ENCODE peak calls at places on chromosomes 3 and 15, in seven cellular contexts. W, K, G, Y, U, N and F are unnamed samples.

GRCh38 chr15:39066677-39067076 is 502.1 kb upstream of the RASGRP1 start:
- DNase-seq in W (no peak), K (no peak), G (no peak), Y (no peak), U (peak; percentile 10), N (no peak), F (no peak)

GRCh38 chr3:189355481-189356201 is 183.9 kb downstream of the TPRG1 start:
- DNase-seq in W (no peak), K (peak; percentile 23), G (no peak), Y (no peak), U (peak; percentile 16), N (no peak), F (peak; percentile 50)

GRCh38 chr3:42746455-42747450 is 26.3 kb downstream of the CCDC13 start:
- DNase-seq in W (no peak), K (no peak), G (peak; percentile 55), Y (no peak), U (peak; percentile 55), N (no peak), F (no peak)

GRCh38 chr3:90184861-90185260 is 1077.4 kb downstream of the EPHA3 start:
- DNase-seq in W (no peak), K (no peak), G (no peak), Y (no peak), U (peak; percentile 8), N (no peak), F (no peak)

GRCh38 chr15:63634154-63634553 is 37.0 kb downstream of the FBXL22 start:
- DNase-seq in W (no peak), K (no peak), G (no peak), Y (no peak), U (no peak), N (no peak), F (no peak)

GRCh38 chr15:66822106-66822505 is 120.1 kb downstream of the SMAD6 start:
- DNase-seq in W (no peak), K (no peak), G (no peak), Y (no peak), U (no peak), N (no peak), F (no peak)

GRCh38 chr3:21314688-21315087 is 436.3 kb downstream of the ZNF385D start:
- DNase-seq in W (no peak), K (no peak), G (no peak), Y (no peak), U (no peak), N (no peak), F (no peak)

GRCh38 chr3:51959651-51960050 is 4.5 kb downstream of the GPR62 start:
- DNase-seq in W (no peak), K (no peak), G (no peak), Y (no peak), U (no peak), N (no peak), F (no peak)

GRCh38 chr3:140395134-140396075 is 282.5 kb upstream of the TRIM42 start:
- DNase-seq in W (peak; percentile 62), K (no peak), G (no peak), Y (no peak), U (no peak), N (no peak), F (no peak)

GRCh38 chr3:10404377-10404776 is 83.5 kb upstream of the SEC13 start:
- DNase-seq in W (no peak), K (no peak), G (no peak), Y (no peak), U (no peak), N (no peak), F (no peak)

GRCh38 chr3:141401584-141402475 is 33.5 kb downstream of the ZBTB38 start:
- DNase-seq in W (peak; percentile 75), K (peak; percentile 51), G (peak; percentile 53), Y (peak; percentile 56), U (no peak), N (peak; percentile 93), F (peak; percentile 44)

GRCh38 chr15:40565333-40566238 is 744 bp upstream of the CCDC32 start:
- DNase-seq in W (no peak), K (no peak), G (no peak), Y (no peak), U (no peak), N (no peak), F (no peak)

GRCh38 chr3:19149388-19149787 is 1.1 kb downstream of the KCNH8 start:
- DNase-seq in W (no peak), K (no peak), G (no peak), Y (no peak), U (no peak), N (no peak), F (no peak)

GRCh38 chr3:15630646-15631350 is 29.3 kb downstream of the BTD start:
- DNase-seq in W (no peak), K (no peak), G (no peak), Y (no peak), U (peak; percentile 87), N (no peak), F (no peak)

GRCh38 chr15:66570327-66570726 is 4.5 kb upstream of the LCTL start:
- DNase-seq in W (no peak), K (no peak), G (no peak), Y (no peak), U (no peak), N (peak; percentile 53), F (no peak)

GRCh38 chr15:72733941-72734738 is 48.1 kb downstream of the BBS4 start:
- DNase-seq in W (no peak), K (no peak), G (no peak), Y (no peak), U (no peak), N (no peak), F (no peak)

GRCh38 chr3:166284994-166285393 is 447.8 kb upstream of the BCHE start:
- DNase-seq in W (no peak), K (no peak), G (no peak), Y (no peak), U (peak; percentile 61), N (no peak), F (no peak)

DNA sequence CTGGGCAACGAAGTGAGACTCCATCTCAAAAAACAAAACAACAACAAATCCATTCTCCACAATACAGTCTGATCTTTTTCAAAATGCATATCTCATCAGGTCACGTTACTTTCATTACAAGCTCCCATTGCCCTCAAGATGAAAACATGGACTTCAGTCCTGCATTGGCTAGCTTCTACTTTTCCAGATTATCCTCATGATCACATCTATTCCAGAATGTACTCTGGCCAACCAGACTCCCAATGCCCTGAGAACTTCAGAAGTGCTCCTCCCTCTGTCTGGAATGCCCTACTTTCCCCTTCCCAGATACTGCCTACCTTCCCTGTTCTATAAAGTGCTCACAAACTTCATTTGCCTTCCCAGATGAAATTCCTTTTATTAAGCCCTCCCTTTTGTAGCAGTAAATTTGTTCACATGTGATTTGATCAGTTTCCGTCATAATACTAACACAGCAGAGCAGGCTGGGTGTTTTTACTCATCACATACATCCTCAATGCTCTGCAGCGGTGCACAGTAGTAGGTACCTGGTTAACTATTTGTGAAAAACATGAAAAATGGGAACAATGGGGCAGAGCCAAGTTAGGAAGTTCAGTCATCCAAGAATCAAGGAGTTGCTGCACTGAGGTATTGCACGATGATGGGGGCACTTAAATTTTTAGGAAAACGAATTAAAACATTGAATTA is 5.3 kb downstream of the RPL22L1 start:
- DNase-seq in W (no peak), K (no peak), G (no peak), Y (no peak), U (no peak), N (no peak), F (no peak)
- TF ChIP-seq POLR2A in W (no peak), K (peak; percentile 24), G (no peak), Y (no peak), U (peak; percentile 32), N (no peak), F (no peak)

DNA sequence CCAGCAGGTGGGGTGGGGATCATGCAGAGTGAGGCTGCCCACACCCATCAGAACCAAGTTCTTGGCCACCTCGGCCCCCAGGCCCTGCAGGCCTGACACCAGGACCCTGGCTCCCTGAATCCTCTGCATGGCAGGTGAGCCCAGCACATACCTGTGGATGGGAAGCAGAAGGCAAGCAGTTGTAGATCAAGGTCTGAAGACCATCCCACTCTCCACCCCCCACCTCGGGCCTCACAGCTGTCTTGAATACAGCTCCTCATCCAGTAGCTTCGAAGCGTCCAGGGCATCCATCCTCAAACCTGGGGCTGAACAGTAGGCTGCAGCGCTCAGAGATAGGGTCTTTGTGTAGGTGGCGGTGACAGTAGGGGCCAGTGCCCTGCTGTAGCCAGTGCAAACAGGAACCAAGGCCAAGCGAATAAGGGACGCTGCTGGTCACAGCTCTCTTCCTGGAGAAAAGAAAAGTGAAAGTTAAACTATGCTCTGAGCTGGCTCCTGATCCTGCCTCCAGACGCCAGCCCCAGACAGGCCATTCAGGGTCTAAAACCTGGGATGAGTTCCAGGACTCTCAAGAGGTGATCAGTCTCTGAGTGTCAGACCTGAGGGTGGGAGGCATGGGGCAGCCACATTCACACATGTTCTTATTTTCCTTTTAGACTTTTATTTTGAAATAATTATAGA is at the start of gene UBA7:
- DNase-seq in W (peak; percentile 68), K (peak; percentile 63), G (peak; percentile 61), Y (peak; percentile 58), U (peak; percentile 80), N (peak; percentile 87), F (peak; percentile 66)
- TF ChIP-seq POLR2A in W (no peak), K (peak; percentile 35), G (no peak), Y (no peak), U (no peak), N (no peak), F (peak; percentile 26)

DNA sequence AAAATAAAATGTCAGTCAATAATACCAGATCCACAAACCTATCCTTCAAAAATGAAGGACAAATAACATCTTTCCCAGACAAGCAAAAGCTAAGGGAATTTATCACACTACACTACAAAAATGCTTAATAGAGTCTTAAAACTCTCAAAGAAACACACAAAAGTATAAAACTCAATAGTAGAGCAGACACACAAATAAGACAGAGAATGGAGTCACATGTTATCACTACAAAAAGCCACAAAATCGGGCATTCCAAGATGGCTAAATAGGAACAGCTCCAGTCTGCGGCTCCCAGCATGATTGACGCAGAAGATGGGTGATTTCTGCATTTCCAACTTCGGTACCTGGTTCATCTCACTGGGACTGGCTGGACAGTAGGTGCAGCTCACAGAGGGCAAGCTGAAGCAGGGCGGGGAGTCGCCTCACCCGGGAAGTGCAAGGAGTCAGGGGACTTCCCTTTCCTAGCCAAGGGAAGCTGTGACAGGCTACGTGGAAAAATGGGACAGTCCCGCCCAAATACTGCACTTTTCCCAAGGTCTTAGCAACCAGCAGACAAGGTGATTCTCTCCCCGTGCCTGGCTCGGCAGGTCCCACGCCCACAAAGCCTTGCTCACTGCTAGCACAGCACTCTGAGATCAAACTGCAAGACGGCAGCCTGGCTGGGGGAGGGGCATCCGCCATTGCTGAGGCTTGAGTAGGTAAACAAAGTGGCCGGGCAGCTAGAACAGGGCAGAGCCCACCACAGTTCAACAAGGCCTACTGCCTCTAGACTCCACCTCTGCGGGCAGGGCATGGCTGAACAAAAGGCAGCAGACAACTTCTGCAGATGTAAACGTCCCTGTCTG is 46.3 kb downstream of the SENP7 start:
- DNase-seq in W (no peak), K (peak; percentile 24), G (peak; percentile 45), Y (no peak), U (peak; percentile 7), N (peak; percentile 77), F (peak; percentile 66)
- TF ChIP-seq POLR2A in W (no peak), K (no peak), G (no peak), Y (no peak), U (no peak), N (no peak), F (no peak)

DNA sequence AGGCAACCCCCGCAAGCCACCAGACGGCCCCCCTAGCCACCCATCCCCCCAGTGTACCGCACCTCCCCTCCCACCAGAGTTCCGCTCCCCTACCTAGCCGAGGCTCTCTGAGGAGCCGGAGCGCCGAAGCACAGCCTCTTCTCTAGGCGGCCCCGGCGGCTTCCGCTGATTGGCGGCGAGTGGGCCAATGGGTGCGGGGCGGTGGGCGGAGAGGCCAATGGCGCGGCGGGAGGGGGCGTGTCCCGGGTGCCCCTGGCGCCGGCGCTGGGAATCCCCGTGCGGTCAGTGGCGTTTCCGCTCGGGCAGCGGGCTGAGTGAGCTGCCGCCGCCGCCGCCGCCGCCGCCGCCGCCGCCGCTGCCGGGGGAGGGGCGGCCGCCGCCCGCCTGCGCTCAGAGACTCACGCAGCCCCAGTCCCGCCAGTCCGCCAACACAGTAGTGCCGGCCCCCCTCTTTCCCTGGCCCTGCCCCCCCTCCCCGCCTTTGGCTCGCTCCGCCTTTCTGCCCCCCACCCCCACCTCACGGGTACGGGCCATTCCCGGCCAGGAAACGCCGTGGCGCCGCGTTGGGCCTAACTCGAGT is at the start of gene SETD5:
- DNase-seq in W (peak; percentile 99), K (peak; percentile 99), G (peak; percentile 99), Y (peak; percentile 99), U (peak; percentile 94), N (peak; percentile 99), F (peak; percentile 100)
- TF ChIP-seq POLR2A in W (peak; percentile 83), K (peak; percentile 99), G (peak; percentile 96), Y (peak; percentile 93), U (peak; percentile 97), N (peak; percentile 96), F (peak; percentile 94)